ENCODE peak calls at places on chromosomes 7 and 10, in six cellular contexts. L, T, S, H, C and D are unnamed samples. For H3K4me1, the result is how much of the 10 kb centered on the place peaks cover.

GRCh38 chr7:2710256-2710655 is 22.3 kb downstream of the AMZ1 start:
- DNase-seq in L (peak), T (no peak), S (peak), H (no peak), C (no peak), D (no peak)

GRCh38 chr10:12252882-12253546 is 57.0 kb downstream of the CDC123 start:
- DNase-seq in L (no peak), T (no peak), S (no peak), H (no peak), C (no peak), D (no peak)

GRCh38 chr10:7547825-7548224 is 118.9 kb downstream of the ITIH5 start:
- DNase-seq in L (no peak), T (peak), S (no peak), H (no peak), C (no peak), D (peak)

GRCh38 chr7:5429253-5429856 is 5.7 kb upstream of the TNRC18 start:
- DNase-seq in L (no peak), T (no peak), S (no peak), H (peak), C (peak), D (peak)

GRCh38 chr7:80916770-80917681 is 1.8 kb downstream of the SEMA3C start:
- DNase-seq in L (no peak), T (no peak), S (no peak), H (no peak), C (no peak), D (peak)

GRCh38 chr7:81499262-81500116 is 270.4 kb downstream of the HGF start:
- DNase-seq in L (no peak), T (no peak), S (no peak), H (peak), C (no peak), D (peak)

GRCh38 chr10:11404931-11405330 is 206.5 kb downstream of the USP6NL start:
- DNase-seq in L (no peak), T (no peak), S (no peak), H (no peak), C (no peak), D (peak)

GRCh38 chr7:74082770-74083116 is 861 bp upstream of the LIMK1 start:
- DNase-seq in L (no peak), T (no peak), S (no peak), H (no peak), C (no peak), D (no peak)

GRCh38 chr7:73722785-73723184 is 3.3 kb upstream of the STX1A start:
- DNase-seq in L (no peak), T (no peak), S (no peak), H (no peak), C (no peak), D (no peak)

GRCh38 chr7:93851536-93851935 is 39.0 kb downstream of the TFPI2 start:
- DNase-seq in L (no peak), T (no peak), S (no peak), H (no peak), C (no peak), D (no peak)

GRCh38 chr10:47365561-47365960 is 17.4 kb downstream of the RBP3 start:
- DNase-seq in L (no peak), T (no peak), S (no peak), H (no peak), C (peak), D (no peak)

GRCh38 chr10:10657139-10657760 is 360.4 kb upstream of the CELF2 start:
- DNase-seq in L (no peak), T (no peak), S (no peak), H (no peak), C (no peak), D (no peak)

GRCh38 chr10:21513035-21513434 is 12.4 kb downstream of the SKIDA1 start:
- DNase-seq in L (no peak), T (no peak), S (no peak), H (no peak), C (no peak), D (no peak)

GRCh38 chr7:39709768-39710291 is 86.5 kb downstream of the RALA start:
- DNase-seq in L (no peak), T (peak), S (no peak), H (peak), C (no peak), D (peak)

GRCh38 chr7:74183653-74184450 is 9.7 kb downstream of the EIF4H start:
- DNase-seq in L (peak), T (no peak), S (peak), H (no peak), C (no peak), D (no peak)

GRCh38 chr7:220151-220841 is 27.9 kb downstream of the FAM20C start:
- DNase-seq in L (no peak), T (no peak), S (no peak), H (no peak), C (no peak), D (peak)

GRCh38 chr10:124156524-124157225 is 63.3 kb upstream of the CHST15 start:
- DNase-seq in L (no peak), T (peak), S (no peak), H (no peak), C (peak), D (no peak)

GRCh38 chr10:87706731-87707130 is 47.1 kb downstream of the PAPSS2 start:
- DNase-seq in L (no peak), T (no peak), S (no peak), H (no peak), C (no peak), D (peak)

GRCh38 chr7:124992881-124993562 is 63.4 kb upstream of the POT1 start:
- DNase-seq in L (no peak), T (no peak), S (no peak), H (no peak), C (peak), D (peak)

GRCh38 chr10:49633327-49634045 is 19.6 kb downstream of the CHAT start:
- DNase-seq in L (no peak), T (peak), S (no peak), H (no peak), C (no peak), D (no peak)

GRCh38 chr10:101829561-101830315 is 11.5 kb upstream of the OGA start:
- DNase-seq in L (peak), T (peak), S (peak), H (peak), C (peak), D (peak)

GRCh38 chr7:80014507-80014906 is 120.1 kb upstream of the GNAI1 start:
- DNase-seq in L (no peak), T (no peak), S (no peak), H (no peak), C (no peak), D (peak)

GRCh38 chr10:14782691-14783363 is 8.1 kb upstream of the FAM107B start:
- DNase-seq in L (no peak), T (no peak), S (no peak), H (no peak), C (no peak), D (peak)

GRCh38 chr10:13636776-13637175 is 50.0 kb downstream of the PRPF18 start:
- DNase-seq in L (no peak), T (no peak), S (no peak), H (no peak), C (no peak), D (no peak)

GRCh38 chr7:25949672-25950487 is 202.1 kb upstream of the NFE2L3 start:
- DNase-seq in L (no peak), T (no peak), S (no peak), H (peak), C (peak), D (peak)

GRCh38 chr7:2217206-2217605 is 15.5 kb downstream of the MAD1L1 start:
- DNase-seq in L (no peak), T (no peak), S (no peak), H (no peak), C (no peak), D (no peak)

GRCh38 chr7:92244803-92245486 is 769 bp downstream of the KRIT1 start:
- DNase-seq in L (no peak), T (no peak), S (no peak), H (no peak), C (no peak), D (peak)

GRCh38 chr7:102081244-102081627 is 205.4 kb upstream of the SH2B2 start:
- DNase-seq in L (no peak), T (no peak), S (no peak), H (no peak), C (no peak), D (no peak)

GRCh38 chr7:49724071-49724470 is 49.4 kb upstream of the VWC2 start:
- DNase-seq in L (no peak), T (no peak), S (no peak), H (no peak), C (no peak), D (no peak)

GRCh38 chr7:139771001-139771956 is 6.5 kb downstream of the HIPK2 start:
- DNase-seq in L (no peak), T (no peak), S (no peak), H (no peak), C (no peak), D (peak)

GRCh38 chr7:41916450-41916927 is 213.6 kb upstream of the INHBA start:
- DNase-seq in L (no peak), T (peak), S (no peak), H (no peak), C (no peak), D (peak)

GRCh38 chr7:149126662-149127321 is 668 bp upstream of the ZNF425 start:
- DNase-seq in L (peak), T (peak), S (peak), H (peak), C (peak), D (no peak)

GRCh38 chr10:132123606-132124005 is 57.9 kb downstream of the JAKMIP3 start:
- DNase-seq in L (no peak), T (no peak), S (peak), H (no peak), C (no peak), D (no peak)

GRCh38 chr7:122430710-122431109 is 126.2 kb upstream of the FEZF1 start:
- DNase-seq in L (no peak), T (no peak), S (no peak), H (no peak), C (no peak), D (no peak)

GRCh38 chr10:11908991-11909390 is 85.8 kb downstream of the PROSER2 start:
- DNase-seq in L (no peak), T (no peak), S (no peak), H (no peak), C (no peak), D (no peak)

GRCh38 chr10:34413214-34413613 is 401.9 kb downstream of the PARD3 start:
- DNase-seq in L (no peak), T (no peak), S (no peak), H (no peak), C (no peak), D (no peak)

GRCh38 chr7:50738932-50739331 is 43.8 kb downstream of the GRB10 start:
- DNase-seq in L (no peak), T (no peak), S (no peak), H (no peak), C (no peak), D (no peak)
- H3K4me1 ChIP-seq in L (under half), T (under half), S (under half), H (under half), C (under half), D (under half)

DNA sequence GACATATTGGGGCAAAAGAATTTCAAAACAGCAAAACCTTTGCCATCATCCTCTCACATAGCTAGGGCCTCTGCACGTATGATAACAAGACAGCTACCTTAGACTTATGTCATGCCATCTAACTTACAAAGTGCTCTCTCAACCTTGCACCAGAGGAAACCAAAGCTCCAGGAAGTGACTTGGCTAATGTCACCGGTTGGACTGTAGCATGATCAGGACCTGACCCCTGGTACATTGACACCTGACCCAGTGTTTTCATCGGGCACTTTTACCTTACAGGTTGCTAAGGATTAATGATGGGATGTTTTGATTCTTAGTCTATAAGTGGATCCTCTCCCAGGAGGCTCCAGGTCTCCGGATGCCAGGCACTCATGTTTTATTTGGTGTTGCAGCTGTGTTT is 529.8 kb upstream of the GALNT17 start:
- DNase-seq in L (no peak), T (no peak), S (no peak), H (no peak), C (no peak), D (no peak)
- H3K4me3 ChIP-seq in L (no peak), T (no peak), S (no peak), H (no peak), C (no peak), D (no peak)

DNA sequence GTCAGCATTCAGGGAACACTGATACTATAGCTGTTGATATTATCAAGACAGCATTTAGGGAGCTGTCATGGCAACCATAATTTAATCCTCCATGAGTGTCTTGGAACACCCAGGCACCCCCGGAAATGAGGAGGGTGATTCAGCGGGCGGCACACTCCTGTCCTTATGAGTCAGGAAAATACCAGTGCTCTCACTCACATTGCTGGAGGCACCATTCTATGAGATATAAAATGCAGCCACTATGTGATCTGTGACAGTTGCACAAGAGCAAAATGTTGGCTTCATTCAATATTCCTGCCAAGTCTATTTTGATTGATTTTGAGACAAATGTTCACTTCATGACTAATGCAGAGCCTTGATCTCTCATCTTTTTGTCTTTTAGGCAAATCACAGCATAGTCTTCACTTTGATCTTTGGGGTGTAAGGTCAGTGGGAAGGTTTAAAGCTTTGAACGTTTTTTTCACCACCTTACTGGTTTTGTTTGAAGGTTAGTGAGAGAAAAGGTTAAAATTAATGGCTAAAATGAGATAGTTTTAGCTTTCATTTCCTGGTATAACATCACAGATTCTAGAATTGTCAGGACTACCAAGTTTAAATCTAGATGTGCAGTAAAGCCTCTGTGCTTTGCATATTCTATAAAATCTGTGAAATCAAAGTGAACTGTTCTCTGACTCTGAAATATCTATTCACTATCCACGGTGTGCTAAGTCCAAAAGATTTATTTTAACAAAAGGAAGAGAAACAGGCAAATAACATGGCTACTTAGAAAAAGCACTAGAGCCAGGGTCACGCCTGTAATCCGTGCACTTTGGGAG is 12.4 kb upstream of the ARHGAP12 start:
- DNase-seq in L (no peak), T (no peak), S (no peak), H (no peak), C (peak), D (no peak)
- H3K4me1 ChIP-seq in L (under half), T (under half), S (under half), H (under half), C (half or more), D (under half)

GRCh38 chr7:155456517-155456771 is 1.5 kb upstream of the EN2 start:
- DNase-seq in L (no peak), T (no peak), S (no peak), H (no peak), C (no peak), D (no peak)
- H3K4me3 ChIP-seq in L (no peak), T (no peak), S (no peak), H (no peak), C (peak), D (no peak)